ENCODE peak calls at places on chromosomes 11 and 22, in four cellular contexts. One of them, this sample, is unnamed.
A peak's percentile ranks its signal among the peaks of the same experiment; 100 is the strongest.

GRCh38 chr22:20469110-20469855 is 26.3 kb downstream of the KLHL22 start:
- DNase-seq in GM18507: no peak
- DNase-seq in GM12891: no peak
- DNase-seq in M059J: no peak
- DNase-seq in this sample: no peak

GRCh38 chr11:59545179-59546020 is 34.1 kb downstream of the OR4D9 start:
- DNase-seq in GM12891: no peak
- DNase-seq in GM18507: no peak
- DNase-seq in M059J: peak; percentile 63
- DNase-seq in this sample: no peak

GRCh38 chr11:119889728-119890280 is 160.8 kb upstream of the NECTIN1 start:
- DNase-seq in GM12891: no peak
- DNase-seq in GM18507: no peak
- DNase-seq in M059J: no peak
- DNase-seq in this sample: no peak

GRCh38 chr11:14644396-14645246 is 1.0 kb downstream of the PDE3B start:
- DNase-seq in M059J: peak; percentile 15
- DNase-seq in GM12891: peak; percentile 22
- DNase-seq in GM18507: no peak
- DNase-seq in this sample: no peak

GRCh38 chr11:128491195-128491936 is 96.0 kb downstream of the ETS1 start:
- DNase-seq in GM18507: no peak
- DNase-seq in M059J: no peak
- DNase-seq in GM12891: no peak
- DNase-seq in this sample: no peak

GRCh38 chr11:127616171-127616570 is 615.6 kb upstream of the KIRREL3 start:
- DNase-seq in M059J: no peak
- DNase-seq in GM12891: no peak
- DNase-seq in GM18507: no peak
- DNase-seq in this sample: no peak

GRCh38 chr11:68506908-68507307 is 46.4 kb downstream of the PPP6R3 start:
- DNase-seq in M059J: peak; percentile 11
- DNase-seq in GM18507: no peak
- DNase-seq in GM12891: no peak
- DNase-seq in this sample: no peak

GRCh38 chr22:36147196-36147788 is 13.3 kb downstream of the APOL3 start:
- DNase-seq in M059J: peak; percentile 21
- DNase-seq in GM12891: no peak
- DNase-seq in GM18507: no peak
- DNase-seq in this sample: no peak

GRCh38 chr11:30753504-30753903 is 167.4 kb upstream of the MPPED2 start:
- DNase-seq in M059J: no peak
- DNase-seq in GM12891: no peak
- DNase-seq in GM18507: no peak
- DNase-seq in this sample: no peak

GRCh38 chr11:119295178-119295577 is 21.8 kb downstream of the MCAM start:
- DNase-seq in GM12891: no peak
- DNase-seq in M059J: peak; percentile 30
- DNase-seq in GM18507: no peak
- DNase-seq in this sample: no peak

This sample was measured in GM19239.